ENCODE peak calls at places on chromosome 11, in eight cellular contexts. N is adrenal gland; P is ascending aorta; O is kidney; L is fibroblast of the aortic adventitia; U is OCI-LY7; S is CD8-positive, alpha-beta T cell; X is HCT116. Z is an unnamed sample.

GRCh38 chr11:124194696-124195418 is 11.7 kb downstream of the OR10D3 start:
- DNase-seq in N (no peak), P (peak; percentile 40), O (no peak), L (peak; percentile 77), U (peak; percentile 56), S (peak; percentile 18), X (peak; percentile 57), Z (peak; percentile 45)

GRCh38 chr11:33017478-33017877 is 1.8 kb downstream of the DEPDC7 start:
- DNase-seq in N (no peak), P (no peak), O (no peak), L (no peak), U (no peak), S (no peak), X (no peak), Z (no peak)

GRCh38 chr11:110797453-110797852 is 85.2 kb upstream of the ARHGAP20 start:
- DNase-seq in N (peak; percentile 37), P (no peak), O (no peak), L (no peak), U (no peak), S (no peak), X (no peak), Z (no peak)

GRCh38 chr11:12214751-12215150 is 104.4 kb downstream of the MICAL2 start:
- DNase-seq in N (no peak), P (no peak), O (no peak), L (peak; percentile 63), U (no peak), S (no peak), X (no peak), Z (no peak)

GRCh38 chr11:78689558-78690153 is 115.0 kb upstream of the NARS2 start:
- DNase-seq in N (no peak), P (no peak), O (peak; percentile 61), L (no peak), U (no peak), S (no peak), X (no peak), Z (no peak)

GRCh38 chr11:23399995-23400394 is 539.7 kb upstream of the CCDC179 start:
- DNase-seq in N (no peak), P (no peak), O (peak; percentile 60), L (no peak), U (no peak), S (no peak), X (no peak), Z (no peak)

GRCh38 chr11:101860694-101861371 is 54.0 kb upstream of the CEP126 start:
- DNase-seq in N (peak; percentile 40), P (no peak), O (peak; percentile 54), L (peak; percentile 83), U (peak; percentile 65), S (peak; percentile 10), X (peak; percentile 57), Z (peak; percentile 51)

GRCh38 chr11:111573821-111574249 is 28.4 kb upstream of the SIK2 start:
- DNase-seq in N (no peak), P (no peak), O (no peak), L (peak; percentile 57), U (no peak), S (no peak), X (no peak), Z (no peak)

GRCh38 chr11:92240946-92241345 is 16.3 kb downstream of the FAT3 start:
- DNase-seq in N (no peak), P (no peak), O (no peak), L (no peak), U (no peak), S (no peak), X (no peak), Z (no peak)

GRCh38 chr11:126137146-126137545 is 74.3 kb downstream of the RPUSD4 start:
- DNase-seq in N (no peak), P (no peak), O (no peak), L (peak; percentile 72), U (no peak), S (no peak), X (no peak), Z (no peak)

GRCh38 chr11:60699282-60699681 is at the start of gene MS4A8:
- DNase-seq in N (no peak), P (no peak), O (no peak), L (no peak), U (no peak), S (no peak), X (no peak), Z (no peak)

GRCh38 chr11:14237333-14237988 is 121.5 kb downstream of the RRAS2 start:
- DNase-seq in N (no peak), P (no peak), O (no peak), L (no peak), U (peak; percentile 86), S (no peak), X (no peak), Z (no peak)

GRCh38 chr11:28837599-28837998 is 729.4 kb downstream of the METTL15 start:
- DNase-seq in N (no peak), P (no peak), O (no peak), L (no peak), U (no peak), S (no peak), X (no peak), Z (no peak)

GRCh38 chr11:29996016-29996415 is 20.8 kb downstream of the KCNA4 start:
- DNase-seq in N (no peak), P (no peak), O (no peak), L (no peak), U (no peak), S (no peak), X (no peak), Z (no peak)

DNA sequence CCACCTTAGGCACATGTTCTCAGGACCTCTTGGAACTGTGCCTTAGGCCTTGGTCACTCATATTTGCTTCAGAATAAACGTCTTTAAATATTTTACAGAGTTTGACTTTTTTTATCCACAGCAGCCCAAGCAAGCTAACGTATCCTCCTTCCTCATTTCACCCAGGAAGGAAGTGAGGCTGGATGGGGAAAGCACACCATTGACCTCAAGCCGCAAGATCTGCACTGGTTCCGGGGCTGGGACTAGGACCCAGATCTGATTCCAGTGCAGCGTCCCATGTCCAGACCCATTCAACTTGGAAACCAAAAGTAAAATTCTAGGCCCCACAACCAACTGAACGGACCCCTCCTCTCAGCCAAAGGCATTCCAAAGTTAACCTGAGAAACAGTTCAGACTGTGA is 2.4 kb upstream of the LGALS12 start:
- DNase-seq in N (no peak), P (no peak), O (no peak), L (no peak), U (no peak), S (no peak), X (no peak), Z (no peak)
- H3K4me3 ChIP-seq in N (no peak overlapping the region), P (no peak overlapping the region), O (no peak overlapping the region), L (no peak overlapping the region), U (no peak overlapping the region), S (no peak overlapping the region), X (no peak overlapping the region), Z (no peak overlapping the region)

GRCh38 chr11:8056810-8057463 is 24.1 kb upstream of the TUB start:
- DNase-seq in N (peak; percentile 65), P (no peak), O (no peak), L (peak; percentile 95), U (no peak), S (no peak), X (no peak), Z (no peak)

GRCh38 chr11:8059030-8059429 is 22.0 kb upstream of the TUB start:
- DNase-seq in N (no peak), P (no peak), O (no peak), L (no peak), U (no peak), S (no peak), X (no peak), Z (no peak)

GRCh38 chr11:8058216-8058615 is 22.8 kb upstream of the TUB start:
- DNase-seq in N (no peak), P (no peak), O (no peak), L (no peak), U (no peak), S (no peak), X (no peak), Z (no peak)

GRCh38 chr11:8055836-8056526 is 25.0 kb upstream of the TUB start:
- DNase-seq in N (no peak), P (no peak), O (no peak), L (no peak), U (no peak), S (no peak), X (no peak), Z (no peak)

DNA sequence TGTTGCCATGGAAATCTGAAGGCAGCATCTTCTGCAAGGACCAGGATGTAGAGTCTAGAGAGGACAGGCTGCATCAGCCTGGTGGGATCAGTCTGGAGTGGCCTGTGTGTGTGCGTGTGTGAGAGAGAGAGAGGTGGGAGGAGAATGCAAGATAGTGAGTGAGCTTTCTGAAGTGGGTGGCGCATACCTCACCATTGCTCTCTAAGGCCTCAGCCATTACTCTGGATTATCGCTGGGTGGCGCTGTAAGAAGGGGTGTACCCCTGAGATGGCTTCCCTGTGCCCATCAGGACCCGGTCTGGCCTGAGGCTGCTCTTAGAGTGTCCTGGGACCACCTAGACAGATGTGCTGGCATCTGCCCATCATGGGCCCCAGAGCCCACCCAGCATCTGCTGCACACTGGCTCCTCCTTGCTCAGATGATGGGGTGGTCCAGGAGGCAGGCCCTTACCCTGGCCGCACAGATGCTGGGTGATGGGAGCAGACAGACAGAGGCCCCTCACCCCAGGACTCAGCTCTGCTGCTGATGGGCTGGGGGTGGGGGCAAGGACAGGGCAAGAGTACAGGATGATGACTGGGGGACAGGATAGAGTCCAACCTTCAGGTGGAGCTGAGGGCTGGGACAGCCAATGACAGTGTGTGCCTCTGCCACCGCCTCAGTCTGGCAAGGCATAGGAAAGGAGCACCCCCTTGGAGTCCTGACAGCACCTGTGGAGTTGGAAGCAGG is 25.7 kb upstream of the TUB start:
- DNase-seq in N (no peak), P (no peak), O (no peak), L (no peak), U (no peak), S (no peak), X (no peak), Z (no peak)
- TF ChIP-seq CTCF in N (no peak), P (no peak), O (no peak), L (no peak), U (no peak), S (no peak), X (peak; percentile 50), Z (peak; percentile 28)

DNA sequence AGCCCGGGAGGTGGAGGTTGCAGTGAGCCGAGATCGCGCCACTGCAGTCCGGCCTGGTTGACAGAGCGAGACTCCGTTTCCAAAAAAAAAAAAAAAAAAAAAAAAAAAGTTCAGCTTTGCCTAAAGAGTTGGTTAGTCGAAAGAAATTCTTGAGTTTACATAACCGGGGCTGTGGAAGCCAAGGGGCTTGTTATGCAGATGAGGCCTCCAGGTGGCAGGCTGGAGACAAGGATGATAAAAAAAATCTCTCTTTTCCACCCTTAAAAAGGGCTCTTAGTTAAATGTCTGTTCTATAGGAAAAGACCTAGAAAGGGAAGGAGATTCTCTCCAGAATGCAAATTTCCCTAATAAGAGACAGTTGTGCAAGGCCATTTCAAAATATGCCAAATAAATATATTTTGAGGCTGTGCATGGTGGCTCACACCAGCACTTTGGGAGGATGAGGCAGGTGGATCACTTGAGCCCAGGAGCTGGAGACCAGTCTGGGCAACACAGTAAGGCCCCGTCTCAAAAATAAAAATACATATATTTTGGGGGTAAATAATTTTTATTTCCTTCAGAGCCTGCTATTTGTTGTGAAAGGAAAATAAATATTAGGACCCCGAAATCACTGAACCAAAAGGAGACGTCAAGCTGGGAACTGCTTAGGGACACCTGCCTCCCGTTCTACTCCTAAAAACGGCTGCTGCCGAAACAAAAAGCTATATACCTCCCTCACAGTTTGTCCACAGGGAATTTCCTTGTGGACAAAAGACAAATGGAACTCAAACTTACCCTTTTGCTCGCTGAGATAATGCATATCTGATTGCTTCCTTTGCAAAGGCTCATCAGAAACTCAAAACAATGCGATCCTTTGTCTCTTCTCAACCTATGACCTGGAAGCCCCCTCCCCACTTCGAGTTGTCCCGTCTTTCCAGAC is 2.4 kb upstream of the IFITM2 start:
- DNase-seq in N (peak; percentile 53), P (no peak), O (no peak), L (peak; percentile 90), U (peak; percentile 80), S (peak; percentile 67), X (no peak), Z (no peak)
- H3K4me3 ChIP-seq in N (no peak overlapping the region), P (no peak overlapping the region), O (no peak overlapping the region), L (no peak overlapping the region), U (no peak overlapping the region), S (no peak overlapping the region), X (no peak overlapping the region), Z (no peak overlapping the region)

GRCh38 chr11:95545116-95545875 is 244.3 kb downstream of the FAM76B start:
- DNase-seq in N (no peak), P (no peak), O (no peak), L (no peak), U (peak; percentile 16), S (no peak), X (peak; percentile 2), Z (no peak)
- TF ChIP-seq CTCF in N (no peak), P (no peak), O (no peak), L (no peak), U (peak; percentile 51), S (no peak), X (peak; percentile 25), Z (peak; percentile 13)